ENCODE peak calls at places on chromosomes 4 and X, in five cellular contexts. V, L, M, E and B are unnamed samples.

GRCh38 chrX:11792461-11793421 is 34.7 kb downstream of the MSL3 start:
- DNase-seq in V (no peak), L (peak; percentile 4), M (peak; percentile 52), E (no peak), B (no peak)

GRCh38 chr4:110484767-110485166 is 8.8 kb downstream of the ENPEP start:
- DNase-seq in V (peak; percentile 46), L (peak; percentile 58), M (no peak), E (peak; percentile 95), B (peak; percentile 14)

GRCh38 chr4:1842993-1843448 is 12.9 kb downstream of the LETM1 start:
- DNase-seq in V (no peak), L (peak; percentile 47), M (no peak), E (peak; percentile 95), B (no peak)

GRCh38 chr4:87644286-87644685 is 5.8 kb upstream of the DMP1 start:
- DNase-seq in V (no peak), L (peak; percentile 7), M (no peak), E (no peak), B (no peak)

GRCh38 chr4:32560306-32560705 is 1840.1 kb downstream of the PCDH7 start:
- DNase-seq in V (peak; percentile 10), L (peak; percentile 62), M (no peak), E (peak; percentile 0), B (no peak)

GRCh38 chr4:166091914-166092510 is 219.0 kb downstream of the TLL1 start:
- DNase-seq in V (peak; percentile 65), L (peak; percentile 64), M (peak; percentile 84), E (peak; percentile 66), B (peak; percentile 17)

GRCh38 chrX:143994206-143994605 is 110.3 kb downstream of the UBE2NL start:
- DNase-seq in V (no peak), L (peak; percentile 70), M (no peak), E (no peak), B (peak; percentile 56)

GRCh38 chr4:146508229-146508939 is 13.4 kb downstream of the SLC10A7 start:
- DNase-seq in V (no peak), L (no peak), M (no peak), E (no peak), B (no peak)

GRCh38 chrX:109902665-109903064 is 100.2 kb upstream of the TMEM164 start:
- DNase-seq in V (no peak), L (peak; percentile 33), M (no peak), E (peak; percentile 56), B (no peak)

GRCh38 chr4:40228497-40229365 is 31.9 kb downstream of the RHOH start:
- DNase-seq in V (no peak), L (peak; percentile 21), M (no peak), E (peak; percentile 17), B (no peak)

GRCh38 chrX:12741416-12741815 is 49.8 kb upstream of the PRPS2 start:
- DNase-seq in V (peak; percentile 16), L (peak; percentile 96), M (no peak), E (no peak), B (peak; percentile 92)

GRCh38 chrX:107755721-107756120 is 19.9 kb downstream of the TSC22D3 start:
- DNase-seq in V (no peak), L (no peak), M (no peak), E (no peak), B (no peak)
- H3K27ac ChIP-seq in V (no peak overlapping the region), L (no peak overlapping the region), M (no peak overlapping the region), E (no peak overlapping the region), B (no peak overlapping the region)

GRCh38 chr4:170872794-170873193 is 783.0 kb upstream of the AADAT start:
- DNase-seq in V (no peak), L (no peak), M (no peak), E (no peak), B (peak; percentile 87)
- H2AFZ ChIP-seq in V (no peak overlapping the region), L (no peak overlapping the region), M (no peak overlapping the region), E (no peak overlapping the region), B (no peak overlapping the region)

DNA sequence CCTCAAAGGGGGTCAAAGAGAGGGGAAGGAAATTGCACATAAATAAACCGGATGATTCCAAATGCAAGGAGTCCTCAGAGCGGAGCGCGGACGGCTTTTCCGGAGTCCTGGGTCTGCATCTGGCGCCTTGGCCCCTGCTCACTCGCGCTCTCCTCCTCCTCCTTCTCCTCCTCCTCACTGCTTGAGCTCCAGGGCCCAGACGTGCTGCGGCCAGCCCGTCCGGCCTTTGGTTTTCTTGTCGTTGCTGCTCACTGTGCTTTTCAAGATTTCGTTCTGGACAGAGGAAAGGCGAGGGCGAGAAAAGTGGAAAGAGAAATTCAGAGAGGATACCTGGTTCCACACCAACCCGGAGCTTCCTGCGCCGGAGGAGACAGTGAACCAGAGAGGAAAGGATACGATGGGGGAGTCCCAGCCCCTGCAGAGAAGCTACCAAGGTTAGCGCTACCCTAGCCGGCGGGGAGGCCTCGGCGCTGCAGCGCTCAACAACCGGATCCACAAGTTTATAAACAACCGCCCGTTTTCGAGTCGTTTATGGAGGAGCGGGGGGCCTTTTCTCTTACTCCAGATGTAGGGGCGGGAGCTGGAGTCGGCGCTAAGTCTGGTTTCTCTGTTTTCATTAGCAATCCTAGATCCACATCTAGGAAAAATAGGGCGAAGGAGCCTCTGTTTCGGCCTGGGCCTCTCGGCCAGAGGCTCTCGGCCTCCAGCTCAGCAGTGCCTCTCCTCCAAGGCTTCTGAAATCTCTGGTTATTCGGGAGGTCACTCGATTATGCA is 2.7 kb downstream of the HAND2 start:
- DNase-seq in V (no peak), L (no peak), M (no peak), E (peak; percentile 75), B (no peak)
- H3K4me3 ChIP-seq in V (peak overlapping the region; percentile 41), L (no peak overlapping the region), M (no peak overlapping the region), E (peak overlapping the region; percentile 97), B (no peak overlapping the region)

DNA sequence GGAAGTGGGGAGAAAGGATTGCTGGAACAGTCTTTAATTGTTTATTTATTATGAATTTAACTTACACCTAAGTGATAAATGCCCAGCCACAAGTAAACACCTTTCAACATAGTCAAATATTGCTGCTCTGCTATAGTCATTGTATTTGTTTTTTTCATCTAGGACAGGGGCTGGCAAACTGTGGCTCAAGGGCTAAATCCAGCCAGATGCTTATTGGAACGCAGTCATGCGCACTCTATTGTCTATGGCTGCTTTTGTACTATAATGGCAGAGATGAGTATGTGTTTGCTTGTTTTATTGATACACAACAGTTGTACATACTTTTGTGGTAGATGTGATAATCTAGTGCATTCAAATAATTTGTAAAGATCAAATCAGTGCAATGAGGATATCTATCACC is 95.3 kb downstream of the ZAR1 start:
- DNase-seq in V (no peak), L (no peak), M (no peak), E (no peak), B (no peak)
- H3K27ac ChIP-seq in V (no peak overlapping the region), L (no peak overlapping the region), M (no peak overlapping the region), E (no peak overlapping the region), B (no peak overlapping the region)

GRCh38 chrX:133177202-133177601 is 41.0 kb downstream of the TFDP3 start:
- DNase-seq in V (no peak), L (no peak), M (no peak), E (no peak), B (no peak)

DNA sequence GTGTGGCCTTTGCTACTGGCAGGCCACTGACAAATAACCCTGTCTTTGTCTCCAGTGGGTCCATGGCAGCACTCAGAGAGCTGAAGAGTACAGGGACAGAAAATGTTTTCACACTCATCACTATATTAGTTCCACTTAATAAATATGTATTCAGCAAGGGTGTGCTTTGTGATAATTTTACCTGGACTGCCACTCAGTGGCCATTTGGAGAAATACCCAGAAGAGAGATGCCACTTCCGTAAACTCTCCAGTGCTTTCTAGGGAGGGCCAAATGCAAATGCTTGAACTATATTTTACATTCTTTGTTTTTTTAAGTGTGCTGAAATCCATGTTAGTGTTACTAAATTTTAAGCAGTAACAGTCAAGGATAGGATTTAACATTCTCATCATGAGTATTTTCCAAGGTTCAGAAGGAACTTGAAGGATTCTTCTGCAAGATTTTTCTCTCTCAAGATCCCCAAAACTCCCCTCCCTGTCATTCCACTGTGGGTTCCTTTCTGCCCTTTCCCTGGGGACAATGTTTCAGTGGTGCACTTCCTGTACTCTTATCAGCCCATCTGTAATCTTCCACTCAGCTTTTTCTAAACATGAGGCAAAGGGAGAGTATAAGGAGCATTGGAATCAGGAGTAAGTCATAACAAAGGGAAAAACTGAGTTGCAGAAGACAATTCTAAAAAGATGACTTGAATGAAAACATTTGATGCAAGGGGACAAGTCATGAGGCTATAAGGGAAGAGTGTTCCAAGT is 46.0 kb downstream of the TFDP3 start:
- DNase-seq in V (peak; percentile 40), L (peak; percentile 65), M (peak; percentile 78), E (peak; percentile 16), B (peak; percentile 20)
- H2AFZ ChIP-seq in V (peak overlapping the region; percentile 26), L (peak overlapping the region; percentile 65), M (no peak overlapping the region), E (no peak overlapping the region), B (peak overlapping the region; percentile 22)

DNA sequence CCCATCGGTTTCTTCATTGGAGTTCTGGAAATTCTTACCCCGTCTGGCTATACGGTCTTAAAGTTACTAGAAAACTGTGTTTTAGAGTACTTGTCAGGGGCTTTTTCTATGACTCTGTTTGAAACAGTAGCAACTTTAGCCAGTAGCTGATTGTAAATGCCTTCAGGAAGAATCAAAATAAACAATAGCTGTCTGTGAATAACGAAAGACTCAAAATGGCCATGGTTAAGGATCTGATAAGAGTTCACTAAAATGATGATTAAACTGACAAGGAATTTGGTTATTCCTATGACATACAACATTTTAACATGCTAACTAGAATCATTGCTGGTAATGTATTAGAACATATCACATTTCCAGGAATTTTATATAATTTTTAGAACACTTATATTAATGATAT is 191.0 kb downstream of the EVC2 start:
- DNase-seq in V (no peak), L (no peak), M (no peak), E (no peak), B (no peak)
- H3K4me3 ChIP-seq in V (no peak overlapping the region), L (no peak overlapping the region), M (no peak overlapping the region), E (no peak overlapping the region), B (no peak overlapping the region)

DNA sequence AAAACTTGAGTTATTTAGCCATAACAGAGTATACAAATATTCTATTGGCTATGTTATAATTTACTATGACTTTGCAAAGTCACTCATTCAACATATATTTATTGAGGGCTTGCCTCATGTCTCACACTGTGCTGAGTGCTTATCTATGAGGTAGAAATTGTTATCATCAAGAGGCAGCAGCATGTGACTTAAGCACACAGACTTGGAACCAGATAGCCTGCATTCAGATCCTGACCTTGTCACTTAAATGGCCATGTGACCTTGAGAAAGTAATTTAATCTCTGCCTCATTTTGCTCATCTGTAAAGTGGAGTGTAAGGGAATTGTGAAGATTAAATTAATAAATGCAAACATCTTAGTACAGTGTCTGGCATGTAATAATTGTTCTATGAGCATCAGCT is 10.1 kb upstream of the EXOSC9 start:
- DNase-seq in V (peak; percentile 27), L (no peak), M (no peak), E (no peak), B (no peak)
- H3K27ac ChIP-seq in V (peak overlapping the region; percentile 42), L (no peak overlapping the region), M (no peak overlapping the region), E (peak overlapping the region; percentile 80), B (no peak overlapping the region)

GRCh38 chr4:10690185-10690907 is 5.8 kb upstream of the CLNK start:
- DNase-seq in V (no peak), L (no peak), M (no peak), E (no peak), B (no peak)
- H2AFZ ChIP-seq in V (no peak overlapping the region), L (no peak overlapping the region), M (no peak overlapping the region), E (no peak overlapping the region), B (no peak overlapping the region)

GRCh38 chrX:104968241-104968640 is 252.3 kb downstream of the TEX13A start:
- DNase-seq in V (no peak), L (no peak), M (no peak), E (no peak), B (no peak)
- H3K4me3 ChIP-seq in V (no peak overlapping the region), L (no peak overlapping the region), M (no peak overlapping the region), E (no peak overlapping the region), B (no peak overlapping the region)